ENCODE peak calls at places on chromosomes 12 and 14, in six cellular contexts. One of them, this sample, is unnamed.

GRCh38 chr12:50528800-50529199 is 24.0 kb downstream of the DIP2B start:
- DNase-seq in fibroblast of the conjunctiva: no peak
- DNase-seq in A549: no peak
- DNase-seq in T-helper 1 cell: no peak
- DNase-seq in psoas muscle: no peak
- DNase-seq in cardiac septum: no peak
- DNase-seq in this sample: no peak

GRCh38 chr12:129558036-129558435 is 345.8 kb downstream of the TMEM132D start:
- DNase-seq in fibroblast of the conjunctiva: no peak
- DNase-seq in A549: no peak
- DNase-seq in T-helper 1 cell: no peak
- DNase-seq in psoas muscle: no peak
- DNase-seq in cardiac septum: no peak
- DNase-seq in this sample: no peak

GRCh38 chr14:50051106-50051505 is 65.3 kb downstream of the VCPKMT start:
- DNase-seq in fibroblast of the conjunctiva: no peak
- DNase-seq in A549: no peak
- DNase-seq in T-helper 1 cell: no peak
- DNase-seq in psoas muscle: no peak
- DNase-seq in cardiac septum: no peak
- DNase-seq in this sample: no peak

GRCh38 chr12:52813203-52813819 is 605 bp downstream of the KRT4 start:
- DNase-seq in fibroblast of the conjunctiva: no peak
- DNase-seq in A549: no peak
- DNase-seq in T-helper 1 cell: no peak
- DNase-seq in psoas muscle: no peak
- DNase-seq in cardiac septum: no peak
- DNase-seq in this sample: no peak

GRCh38 chr14:65210118-65210826 is 108.0 kb upstream of the MAX start:
- DNase-seq in fibroblast of the conjunctiva: no peak
- DNase-seq in A549: no peak
- DNase-seq in T-helper 1 cell: no peak
- DNase-seq in psoas muscle: no peak
- DNase-seq in cardiac septum: no peak
- DNase-seq in this sample: no peak

GRCh38 chr12:42585175-42585845 is 4.2 kb downstream of the PRICKLE1 start:
- DNase-seq in fibroblast of the conjunctiva: no peak
- DNase-seq in A549: no peak
- DNase-seq in T-helper 1 cell: no peak
- DNase-seq in psoas muscle: no peak
- DNase-seq in cardiac septum: no peak
- DNase-seq in this sample: no peak

GRCh38 chr12:50104614-50105366 is 982 bp downstream of the GPD1 start:
- DNase-seq in fibroblast of the conjunctiva: no peak
- DNase-seq in A549: no peak
- DNase-seq in T-helper 1 cell: no peak
- DNase-seq in psoas muscle: peak; percentile 63
- DNase-seq in cardiac septum: no peak
- DNase-seq in this sample: no peak

GRCh38 chr14:78933948-78934524 is 763.9 kb downstream of the NRXN3 start:
- DNase-seq in fibroblast of the conjunctiva: no peak
- DNase-seq in A549: peak; percentile 31
- DNase-seq in T-helper 1 cell: no peak
- DNase-seq in psoas muscle: no peak
- DNase-seq in cardiac septum: no peak
- DNase-seq in this sample: no peak

GRCh38 chr12:109743076-109743910 is 29.7 kb downstream of the FAM222A start:
- DNase-seq in fibroblast of the conjunctiva: no peak
- DNase-seq in A549: no peak
- DNase-seq in T-helper 1 cell: no peak
- DNase-seq in psoas muscle: peak; percentile 9
- DNase-seq in cardiac septum: peak; percentile 61
- DNase-seq in this sample: no peak

GRCh38 chr14:81767266-81767987 is 233.8 kb upstream of the SEL1L start:
- DNase-seq in fibroblast of the conjunctiva: no peak
- DNase-seq in A549: no peak
- DNase-seq in T-helper 1 cell: no peak
- DNase-seq in psoas muscle: no peak
- DNase-seq in cardiac septum: no peak
- DNase-seq in this sample: no peak

GRCh38 chr12:68497702-68498101 is 113.0 kb upstream of the RAP1B start:
- DNase-seq in fibroblast of the conjunctiva: no peak
- DNase-seq in A549: no peak
- DNase-seq in T-helper 1 cell: no peak
- DNase-seq in psoas muscle: no peak
- DNase-seq in cardiac septum: no peak
- DNase-seq in this sample: no peak

GRCh38 chr12:131002271-131002670 is 48.6 kb downstream of the ADGRD1 start:
- DNase-seq in fibroblast of the conjunctiva: no peak
- DNase-seq in A549: no peak
- DNase-seq in T-helper 1 cell: no peak
- DNase-seq in psoas muscle: no peak
- DNase-seq in cardiac septum: no peak
- DNase-seq in this sample: no peak

GRCh38 chr14:102508774-102509743 is 517 bp downstream of the ANKRD9 start:
- DNase-seq in fibroblast of the conjunctiva: no peak
- DNase-seq in A549: no peak
- DNase-seq in T-helper 1 cell: no peak
- DNase-seq in psoas muscle: peak; percentile 79
- DNase-seq in cardiac septum: peak; percentile 82
- DNase-seq in this sample: no peak

GRCh38 chr14:55535521-55536207 is 44.3 kb upstream of the KTN1 start:
- DNase-seq in fibroblast of the conjunctiva: no peak
- DNase-seq in A549: no peak
- DNase-seq in T-helper 1 cell: no peak
- DNase-seq in psoas muscle: no peak
- DNase-seq in cardiac septum: no peak
- DNase-seq in this sample: no peak

GRCh38 chr12:115004469-115005146 is 320.6 kb upstream of the TBX3 start:
- DNase-seq in fibroblast of the conjunctiva: no peak
- DNase-seq in A549: no peak
- DNase-seq in T-helper 1 cell: no peak
- DNase-seq in psoas muscle: no peak
- DNase-seq in cardiac septum: no peak
- DNase-seq in this sample: no peak

GRCh38 chr14:56821177-56821576 is 10.9 kb upstream of the OTX2 start:
- DNase-seq in fibroblast of the conjunctiva: no peak
- DNase-seq in A549: no peak
- DNase-seq in T-helper 1 cell: no peak
- DNase-seq in psoas muscle: no peak
- DNase-seq in cardiac septum: no peak
- DNase-seq in this sample: no peak

GRCh38 chr14:95345032-95345431 is 25.3 kb upstream of the CLMN start:
- DNase-seq in fibroblast of the conjunctiva: no peak
- DNase-seq in A549: no peak
- DNase-seq in T-helper 1 cell: no peak
- DNase-seq in psoas muscle: no peak
- DNase-seq in cardiac septum: no peak
- DNase-seq in this sample: no peak

GRCh38 chr14:39055786-39056474 is 47.1 kb downstream of the SEC23A start:
- DNase-seq in fibroblast of the conjunctiva: no peak
- DNase-seq in A549: no peak
- DNase-seq in T-helper 1 cell: no peak
- DNase-seq in psoas muscle: no peak
- DNase-seq in cardiac septum: no peak
- DNase-seq in this sample: no peak

GRCh38 chr14:68278568-68279436 is 459.2 kb downstream of the RAD51B start:
- DNase-seq in fibroblast of the conjunctiva: no peak
- DNase-seq in A549: peak; percentile 37
- DNase-seq in T-helper 1 cell: no peak
- DNase-seq in psoas muscle: no peak
- DNase-seq in cardiac septum: no peak
- DNase-seq in this sample: no peak

GRCh38 chr12:29799591-29799990 is 15.8 kb upstream of the TMTC1 start:
- DNase-seq in fibroblast of the conjunctiva: no peak
- DNase-seq in A549: no peak
- DNase-seq in T-helper 1 cell: no peak
- DNase-seq in psoas muscle: no peak
- DNase-seq in cardiac septum: no peak
- DNase-seq in this sample: no peak

GRCh38 chr12:88420460-88420859 is 159.8 kb downstream of the KITLG start:
- DNase-seq in fibroblast of the conjunctiva: peak; percentile 91
- DNase-seq in A549: peak; percentile 3
- DNase-seq in T-helper 1 cell: no peak
- DNase-seq in psoas muscle: no peak
- DNase-seq in cardiac septum: no peak
- DNase-seq in this sample: no peak

GRCh38 chr12:132554857-132555630 is 55.3 kb downstream of the LRCOL1 start:
- DNase-seq in fibroblast of the conjunctiva: no peak
- DNase-seq in A549: peak; percentile 33
- DNase-seq in T-helper 1 cell: no peak
- DNase-seq in psoas muscle: no peak
- DNase-seq in cardiac septum: no peak
- DNase-seq in this sample: no peak

GRCh38 chr12:113735146-113735545 is 231.0 kb downstream of the RBM19 start:
- DNase-seq in fibroblast of the conjunctiva: no peak
- DNase-seq in A549: no peak
- DNase-seq in T-helper 1 cell: no peak
- DNase-seq in psoas muscle: no peak
- DNase-seq in cardiac septum: no peak
- DNase-seq in this sample: no peak

GRCh38 chr14:76930549-76930948 is 98.0 kb downstream of the IRF2BPL start:
- DNase-seq in fibroblast of the conjunctiva: no peak
- DNase-seq in A549: no peak
- DNase-seq in T-helper 1 cell: no peak
- DNase-seq in psoas muscle: no peak
- DNase-seq in cardiac septum: no peak
- DNase-seq in this sample: no peak

GRCh38 chr12:52784909-52785308 is 7.8 kb upstream of the KRT76 start:
- DNase-seq in fibroblast of the conjunctiva: no peak
- DNase-seq in A549: no peak
- DNase-seq in T-helper 1 cell: no peak
- DNase-seq in psoas muscle: no peak
- DNase-seq in cardiac septum: no peak
- DNase-seq in this sample: no peak

GRCh38 chr12:53212931-53213330 is 5.9 kb upstream of the ITGB7 start:
- DNase-seq in fibroblast of the conjunctiva: no peak
- DNase-seq in A549: no peak
- DNase-seq in T-helper 1 cell: no peak
- DNase-seq in psoas muscle: no peak
- DNase-seq in cardiac septum: no peak
- DNase-seq in this sample: no peak

GRCh38 chr12:26162174-26162573 is 33.2 kb upstream of the SSPN start:
- DNase-seq in fibroblast of the conjunctiva: no peak
- DNase-seq in A549: no peak
- DNase-seq in T-helper 1 cell: no peak
- DNase-seq in psoas muscle: no peak
- DNase-seq in cardiac septum: no peak
- DNase-seq in this sample: no peak

GRCh38 chr14:104356738-104357688 is 218.6 kb downstream of the KIF26A start:
- DNase-seq in fibroblast of the conjunctiva: no peak
- DNase-seq in A549: no peak
- DNase-seq in T-helper 1 cell: no peak
- DNase-seq in psoas muscle: no peak
- DNase-seq in cardiac septum: peak; percentile 73
- DNase-seq in this sample: no peak

GRCh38 chr14:96166475-96167223 is 38.0 kb upstream of the BDKRB2 start:
- DNase-seq in fibroblast of the conjunctiva: no peak
- DNase-seq in A549: no peak
- DNase-seq in T-helper 1 cell: no peak
- DNase-seq in psoas muscle: no peak
- DNase-seq in cardiac septum: peak; percentile 12
- DNase-seq in this sample: no peak

GRCh38 chr12:52056801-52057613 is 5.8 kb downstream of the NR4A1 start:
- DNase-seq in fibroblast of the conjunctiva: no peak
- DNase-seq in A549: no peak
- DNase-seq in T-helper 1 cell: no peak
- DNase-seq in psoas muscle: no peak
- DNase-seq in cardiac septum: no peak
- DNase-seq in this sample: no peak

GRCh38 chr12:16605666-16606116 is 271 bp downstream of the LMO3 start:
- DNase-seq in fibroblast of the conjunctiva: no peak
- DNase-seq in A549: no peak
- DNase-seq in T-helper 1 cell: no peak
- DNase-seq in psoas muscle: no peak
- DNase-seq in cardiac septum: no peak
- DNase-seq in this sample: no peak

GRCh38 chr14:82075566-82075965 is 541.9 kb upstream of the SEL1L start:
- DNase-seq in fibroblast of the conjunctiva: no peak
- DNase-seq in A549: no peak
- DNase-seq in T-helper 1 cell: no peak
- DNase-seq in psoas muscle: no peak
- DNase-seq in cardiac septum: no peak
- DNase-seq in this sample: no peak

GRCh38 chr12:49367381-49368239 is at the start of gene SPATS2:
- DNase-seq in fibroblast of the conjunctiva: no peak
- DNase-seq in A549: no peak
- DNase-seq in T-helper 1 cell: no peak
- DNase-seq in psoas muscle: peak; percentile 95
- DNase-seq in cardiac septum: no peak
- DNase-seq in this sample: no peak

This sample was measured in Panc1.